ENCODE peak calls at places on chromosomes 5 and 9, in nine cellular contexts. V is pancreas; S is cardiac fibroblast; U is SJSA1; A is kidney epithelial cell; B is adipocyte; T is CD8-positive, alpha-beta T cell; L is spleen; Q is AG04449. K is an unnamed sample.

GRCh38 chr9:4339357-4339756 is 39.5 kb upstream of the GLIS3 start:
- DNase-seq in A (peak), T (peak), S (peak), B (peak), V (peak), Q (no peak), U (peak), L (peak), K (peak)

GRCh38 chr9:109753308-109753707 is 26.7 kb upstream of the PALM2AKAP2 start:
- DNase-seq in U (no peak), V (no peak), L (no peak), S (no peak), T (no peak), B (no peak), Q (no peak), A (no peak), K (no peak)

GRCh38 chr5:100647461-100648230 is 112.5 kb downstream of the FAM174A start:
- DNase-seq in T (no peak), V (peak), A (peak), B (peak), U (no peak), Q (no peak), S (peak), L (no peak), K (peak)

GRCh38 chr5:128038641-128039040 is 44.9 kb upstream of the SLC12A2 start:
- DNase-seq in L (no peak), U (peak), A (no peak), T (no peak), S (peak), B (peak), V (no peak), Q (no peak), K (no peak)

GRCh38 chr5:135444360-135444759 is 2.8 kb downstream of the DCANP1 start:
- DNase-seq in A (no peak), V (no peak), L (peak), T (no peak), S (no peak), Q (no peak), U (no peak), B (no peak), K (no peak)

GRCh38 chr5:143033535-143034260 is 263.5 kb downstream of the ARHGAP26 start:
- DNase-seq in S (peak), U (peak), A (peak), L (no peak), T (no peak), V (no peak), B (peak), Q (peak), K (peak)

GRCh38 chr5:151772868-151773561 is 1.3 kb downstream of the G3BP1 start:
- DNase-seq in S (peak), B (peak), L (no peak), U (peak), Q (no peak), V (no peak), T (no peak), A (no peak), K (no peak)

GRCh38 chr5:130995254-130995515 is 169.9 kb downstream of the HINT1 start:
- DNase-seq in S (no peak), Q (no peak), V (no peak), B (no peak), A (no peak), T (no peak), U (no peak), L (no peak), K (no peak)

GRCh38 chr5:24823625-24824024 is 178.8 kb upstream of the CDH10 start:
- DNase-seq in A (peak), L (no peak), T (no peak), B (peak), V (no peak), U (no peak), S (no peak), Q (no peak), K (no peak)

GRCh38 chr5:170590537-170590936 is 86.7 kb downstream of the KCNIP1 start:
- DNase-seq in B (no peak), Q (no peak), U (no peak), L (no peak), T (no peak), V (no peak), A (no peak), S (no peak), K (no peak)

GRCh38 chr5:147629196-147629595 is 119.3 kb upstream of the DPYSL3 start:
- DNase-seq in B (no peak), V (no peak), T (no peak), Q (no peak), L (no peak), U (no peak), S (no peak), A (no peak), K (no peak)

GRCh38 chr5:159864885-159865622 is 51.2 kb upstream of the ADRA1B start:
- DNase-seq in L (no peak), Q (no peak), A (no peak), V (no peak), U (no peak), T (no peak), B (no peak), S (peak), K (peak)

GRCh38 chr9:131310833-131311554 is 21.5 kb downstream of the PLPP7 start:
- DNase-seq in U (no peak), A (no peak), V (no peak), S (no peak), Q (no peak), B (no peak), T (peak), L (peak), K (no peak)

GRCh38 chr5:142109356-142110045 is 922 bp downstream of the NDFIP1 start:
- DNase-seq in T (no peak), U (no peak), Q (no peak), S (peak), V (peak), B (peak), L (no peak), A (no peak), K (no peak)

GRCh38 chr9:1071730-1072129 is 21.6 kb downstream of the DMRT2 start:
- DNase-seq in L (no peak), V (peak), A (no peak), B (no peak), S (no peak), Q (no peak), T (no peak), U (no peak), K (no peak)

GRCh38 chr5:125829349-125829748 is 593.9 kb upstream of the GRAMD2B start:
- DNase-seq in Q (no peak), B (no peak), V (no peak), U (no peak), S (no peak), T (no peak), A (no peak), L (no peak), K (no peak)

GRCh38 chr5:141757402-141757801 is 75.4 kb upstream of the ARAP3 start:
- DNase-seq in Q (no peak), V (no peak), U (no peak), A (no peak), L (no peak), S (peak), T (no peak), B (peak), K (no peak)

GRCh38 chr9:121440265-121440664 is 59.4 kb downstream of the GGTA1 start:
- DNase-seq in T (no peak), A (no peak), S (peak), U (no peak), Q (no peak), L (no peak), B (peak), V (no peak), K (no peak)

GRCh38 chr5:172370648-172371248 is 83.6 kb downstream of the SH3PXD2B start:
- DNase-seq in A (no peak), V (peak), Q (no peak), S (peak), B (peak), U (no peak), T (no peak), L (no peak), K (no peak)

DNA sequence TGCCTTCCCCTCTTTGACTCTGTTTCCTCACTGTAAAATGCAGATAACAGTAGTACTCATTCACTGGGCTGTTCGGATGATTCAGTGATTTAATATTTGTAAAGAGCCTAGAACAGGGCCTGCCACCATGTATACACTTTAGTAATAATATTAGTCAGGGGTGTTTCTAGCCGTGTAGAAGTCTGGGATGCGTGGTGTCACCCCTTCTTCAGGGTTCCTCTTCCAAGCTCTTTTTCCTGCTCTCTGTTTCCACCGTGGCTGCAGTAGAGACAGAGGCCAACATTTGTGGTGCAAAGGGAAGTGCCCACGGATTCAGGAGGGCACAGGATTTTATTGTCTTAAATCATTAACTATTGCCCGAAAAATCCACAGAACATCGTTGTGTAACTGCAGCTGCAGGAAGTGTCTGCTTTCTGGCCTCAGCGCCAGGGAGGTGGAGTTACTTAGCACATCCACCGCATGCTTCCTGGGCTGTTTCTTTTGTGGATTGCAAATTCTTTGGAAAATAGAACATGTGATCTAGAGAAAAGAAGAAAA is 61.7 kb downstream of the TRIO start:
- DNase-seq in B (peak), T (no peak), S (peak), L (peak), V (peak), Q (no peak), U (peak), A (peak), K (peak)
- H3K4me3 ChIP-seq in B (peak), T (no peak), S (no peak), L (no peak), V (no peak), Q (peak), U (no peak), A (no peak), K (peak)

GRCh38 chr5:39190311-39191102 is 28.9 kb downstream of the FYB1 start:
- DNase-seq in L (no peak), B (no peak), Q (no peak), V (no peak), T (no peak), A (no peak), U (no peak), S (no peak), K (no peak)
- H3K4me3 ChIP-seq in L (no peak), B (no peak), Q (no peak), V (no peak), T (peak), A (no peak), U (no peak), S (no peak), K (no peak)

DNA sequence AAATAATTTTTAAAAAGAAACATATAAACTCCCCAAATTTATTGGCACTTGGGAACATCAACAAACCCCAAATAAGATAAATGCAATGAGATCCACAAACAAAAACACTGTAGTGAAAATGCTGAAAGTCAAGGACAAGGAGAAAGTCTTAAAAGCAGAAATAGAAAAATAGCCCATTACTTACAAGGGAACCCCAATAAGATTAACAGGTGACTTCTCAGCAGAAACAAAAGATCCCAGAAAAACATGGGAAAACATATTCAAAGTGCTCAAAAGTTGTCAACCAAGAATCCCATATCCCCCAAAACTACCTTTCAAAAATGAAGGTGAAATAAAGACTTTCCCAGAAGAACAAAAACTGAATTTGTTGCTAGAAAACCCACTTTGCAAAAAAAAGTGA is 40.0 kb downstream of the FANCC start:
- DNase-seq in A (no peak), V (no peak), B (no peak), U (no peak), T (no peak), L (no peak), Q (no peak), S (no peak), K (no peak)
- H3K4me3 ChIP-seq in A (no peak), V (no peak), B (no peak), U (no peak), T (no peak), L (no peak), Q (no peak), S (no peak), K (no peak)

GRCh38 chr9:100409176-100409556 is 17.8 kb upstream of the MSANTD3 start:
- DNase-seq in S (no peak), T (no peak), B (no peak), U (no peak), V (no peak), A (no peak), Q (no peak), L (no peak), K (no peak)
- H3K4me3 ChIP-seq in S (no peak), T (no peak), B (no peak), U (no peak), V (no peak), A (no peak), Q (no peak), L (no peak), K (no peak)

GRCh38 chr9:129550199-129550839 is 70.6 kb downstream of the C9orf50 start:
- DNase-seq in S (peak), U (peak), A (no peak), Q (no peak), L (peak), T (no peak), V (peak), B (peak), K (no peak)
- H3K4me3 ChIP-seq in S (peak), U (peak), A (peak), Q (peak), L (peak), T (no peak), V (no peak), B (peak), K (peak)

DNA sequence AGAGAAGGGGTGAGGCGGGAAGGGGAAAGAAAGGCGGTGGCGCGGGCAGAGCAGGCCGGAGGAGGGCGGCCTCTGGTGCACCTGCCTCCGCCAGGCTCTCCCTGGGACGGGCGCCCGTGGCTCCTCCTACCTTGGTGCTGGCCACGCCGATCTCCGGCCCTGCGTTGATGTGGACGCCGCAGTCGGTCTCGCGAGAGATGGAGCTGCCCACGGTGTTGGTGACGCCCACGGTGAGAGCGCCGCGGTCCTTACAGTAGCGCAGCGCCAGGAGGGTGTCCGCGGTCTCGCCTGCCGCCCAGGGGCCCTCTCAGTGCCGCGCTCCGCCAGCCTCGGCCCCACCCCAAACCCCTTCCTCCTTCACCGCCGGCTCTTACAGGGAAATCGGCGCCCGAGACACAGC is 21.8 kb upstream of the MAPK9 start:
- DNase-seq in V (peak), T (no peak), Q (no peak), B (peak), L (no peak), U (no peak), S (no peak), A (no peak), K (no peak)
- H3K4me3 ChIP-seq in V (no peak), T (peak), Q (peak), B (no peak), L (no peak), U (no peak), S (no peak), A (peak), K (no peak)

K was measured in epithelial cell of proximal tubule.